ENCODE peak calls at places on chromosomes 7 and 10, in five cellular contexts. R, L, F, B and G are unnamed samples.
A peak's percentile ranks its signal among the peaks of the same experiment; 100 is the strongest.

GRCh38 chr10:42988517-42989395 is 88.1 kb upstream of the RET start:
- DNase-seq in R (no peak), L (peak; percentile 38), F (no peak), B (no peak), G (no peak)

GRCh38 chr10:11684717-11685645 is 57.2 kb upstream of the ECHDC3 start:
- DNase-seq in R (peak; percentile 47), B (peak; percentile 80), F (peak; percentile 69), L (peak; percentile 71), G (peak; percentile 21)

GRCh38 chr7:79734158-79734557 is 280.7 kb upstream of the MAGI2 start:
- DNase-seq in L (no peak), R (no peak), F (no peak), B (peak; percentile 8), G (no peak)

GRCh38 chr7:44750921-44751571 is 2.4 kb downstream of the ZMIZ2 start:
- DNase-seq in B (no peak), R (peak; percentile 16), L (no peak), F (no peak), G (peak; percentile 55)

GRCh38 chr10:83301732-83302131 is 837.6 kb upstream of the GHITM start:
- DNase-seq in R (no peak), F (no peak), B (no peak), L (no peak), G (no peak)

GRCh38 chr10:58316874-58317273 is 17.9 kb upstream of the UBE2D1 start:
- DNase-seq in L (no peak), R (no peak), F (no peak), B (no peak), G (no peak)

GRCh38 chr7:152959610-152960009 is 200.1 kb downstream of the ACTR3B start:
- DNase-seq in R (no peak), B (no peak), F (no peak), L (no peak), G (no peak)

GRCh38 chr7:6092953-6093354 is 61.8 kb downstream of the ANKRD61 start:
- DNase-seq in R (no peak), L (no peak), B (no peak), F (no peak), G (no peak)

GRCh38 chr7:39921505-39922250 is 28.4 kb upstream of the CDK13 start:
- DNase-seq in R (no peak), B (no peak), F (no peak), L (no peak), G (no peak)